ENCODE peak calls at places on chromosomes 12 and 14, in six cellular contexts. I, K, O, T, N and V are unnamed samples.

GRCh38 chr14:100468557-100468956 is 118.7 kb downstream of the BEGAIN start:
- DNase-seq in I (no peak), K (no peak), O (no peak), T (no peak), N (no peak), V (no peak)

GRCh38 chr12:5440973-5441372 is 9.1 kb downstream of the NTF3 start:
- DNase-seq in I (no peak), K (no peak), O (no peak), T (no peak), N (no peak), V (no peak)

GRCh38 chr12:52523825-52524224 is 3.6 kb upstream of the KRT5 start:
- DNase-seq in I (no peak), K (no peak), O (no peak), T (peak; percentile 22), N (no peak), V (no peak)

GRCh38 chr12:120846721-120847120 is 57.4 kb downstream of the SPPL3 start:
- DNase-seq in I (no peak), K (no peak), O (no peak), T (no peak), N (no peak), V (no peak)

GRCh38 chr14:57413849-57414248 is 23.5 kb downstream of the NAA30 start:
- DNase-seq in I (no peak), K (no peak), O (no peak), T (no peak), N (no peak), V (no peak)

GRCh38 chr12:93954160-93955112 is 193.9 kb upstream of the PLXNC1 start:
- DNase-seq in I (no peak), K (no peak), O (no peak), T (no peak), N (no peak), V (no peak)

GRCh38 chr12:39503445-39503844 is 60.5 kb upstream of the KIF21A start:
- DNase-seq in I (no peak), K (no peak), O (no peak), T (no peak), N (no peak), V (no peak)

GRCh38 chr12:91422811-91423210 is 240.2 kb upstream of the DCN start:
- DNase-seq in I (no peak), K (no peak), O (no peak), T (no peak), N (no peak), V (no peak)

GRCh38 chr14:58882577-58883018 is 244.8 kb downstream of the DACT1 start:
- DNase-seq in I (no peak), K (no peak), O (no peak), T (no peak), N (no peak), V (no peak)

GRCh38 chr14:67940894-67941455 is 121.4 kb downstream of the RAD51B start:
- DNase-seq in I (no peak), K (no peak), O (no peak), T (no peak), N (no peak), V (no peak)

GRCh38 chr12:53561590-53561953 is 54.3 kb upstream of the NPFF start:
- DNase-seq in I (no peak), K (peak; percentile 56), O (no peak), T (no peak), N (no peak), V (no peak)

GRCh38 chr12:53631721-53632120 is 5.5 kb upstream of the ATF7 start:
- DNase-seq in I (no peak), K (no peak), O (no peak), T (no peak), N (no peak), V (no peak)

GRCh38 chr14:24403294-24404013 is 4.7 kb downstream of the NYNRIN start:
- DNase-seq in I (no peak), K (no peak), O (no peak), T (no peak), N (no peak), V (no peak)

GRCh38 chr14:56117765-56118610 is at the start of gene PELI2:
- DNase-seq in I (peak; percentile 41), K (peak; percentile 6), O (peak; percentile 67), T (peak; percentile 80), N (no peak), V (peak; percentile 34)

GRCh38 chr12:91687052-91688017 is 458.3 kb downstream of the BTG1 start:
- DNase-seq in I (no peak), K (no peak), O (no peak), T (no peak), N (peak; percentile 19), V (no peak)

GRCh38 chr12:58443273-58443980 is 476.9 kb downstream of the LRIG3 start:
- DNase-seq in I (no peak), K (peak; percentile 28), O (no peak), T (peak; percentile 52), N (no peak), V (no peak)

GRCh38 chr12:49548481-49548821 is 9.6 kb downstream of the KCNH3 start:
- DNase-seq in I (no peak), K (no peak), O (no peak), T (no peak), N (no peak), V (no peak)

GRCh38 chr12:49550853-49551252 is 12.0 kb downstream of the KCNH3 start:
- DNase-seq in I (no peak), K (peak; percentile 67), O (no peak), T (no peak), N (no peak), V (no peak)

GRCh38 chr12:49547090-49547690 is 8.4 kb downstream of the KCNH3 start:
- DNase-seq in I (no peak), K (no peak), O (no peak), T (no peak), N (no peak), V (no peak)

GRCh38 chr12:49549735-49550710 is 11.2 kb downstream of the KCNH3 start:
- DNase-seq in I (no peak), K (no peak), O (no peak), T (no peak), N (no peak), V (no peak)

DNA sequence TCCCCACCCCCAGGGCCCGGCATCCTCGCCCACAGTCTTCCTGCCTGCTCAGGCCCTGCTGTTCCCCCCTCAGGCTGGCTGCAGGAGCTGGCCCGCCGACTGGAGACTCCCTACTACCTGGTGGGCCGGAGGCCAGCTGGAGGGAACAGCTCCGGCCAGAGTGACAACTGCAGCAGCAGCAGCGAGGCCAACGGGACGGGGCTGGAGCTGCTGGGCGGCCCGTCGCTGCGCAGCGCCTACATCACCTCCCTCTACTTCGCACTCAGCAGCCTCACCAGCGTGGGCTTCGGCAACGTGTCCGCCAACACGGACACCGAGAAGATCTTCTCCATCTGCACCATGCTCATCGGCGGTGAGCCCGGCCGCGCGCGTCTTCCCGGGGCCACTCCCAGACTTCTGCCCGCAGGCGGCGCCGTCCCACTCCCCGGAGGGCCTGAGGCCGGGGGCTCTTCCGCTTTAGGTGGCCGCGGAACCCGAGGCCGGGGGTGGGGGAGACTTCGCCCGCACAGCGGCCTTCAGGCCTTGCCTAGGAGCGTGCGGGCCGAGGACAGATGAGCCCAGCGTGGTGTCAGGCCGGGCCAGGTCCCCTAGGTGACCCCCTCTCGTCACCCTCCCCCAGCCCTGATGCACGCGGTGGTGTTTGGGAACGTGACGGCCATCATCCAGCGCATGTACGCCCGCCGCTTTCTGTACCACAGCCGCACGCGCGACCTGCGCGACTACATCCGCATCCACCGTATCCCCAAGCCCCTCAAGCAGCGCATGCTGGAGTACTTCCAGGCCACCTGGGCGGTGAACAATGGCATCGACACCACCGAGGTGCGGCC is 10.2 kb downstream of the KCNH3 start:
- DNase-seq in I (no peak), K (no peak), O (peak; percentile 73), T (peak; percentile 73), N (no peak), V (peak; percentile 52)
- TF ChIP-seq POLR2A in I (no peak), K (no peak), O (no peak), T (no peak), N (no peak), V (no peak)

DNA sequence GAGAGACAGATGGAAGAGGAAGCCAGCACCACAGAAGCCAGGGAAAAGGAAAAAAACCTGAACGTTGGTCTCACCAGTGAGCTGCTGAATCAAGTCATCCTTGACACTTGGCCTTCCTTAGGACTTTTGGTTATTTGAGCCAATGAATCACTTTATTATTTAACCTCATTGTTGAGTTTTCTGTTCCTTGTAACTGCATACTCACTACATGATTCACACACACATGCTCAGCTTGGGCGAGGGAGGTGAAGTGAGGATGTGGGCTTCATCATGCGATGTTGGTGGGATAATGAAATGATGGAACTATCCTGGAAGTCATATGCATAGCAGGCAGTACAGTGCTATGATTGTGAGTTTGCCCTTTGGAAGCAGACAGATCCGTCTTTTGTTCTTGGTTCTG is 40.6 kb upstream of the RPH3A start:
- DNase-seq in I (no peak), K (no peak), O (no peak), T (no peak), N (no peak), V (no peak)
- TF ChIP-seq POLR2AphosphoS5 in I (no peak), K (no peak), O (no peak), T (no peak), N (no peak), V (no peak)

GRCh38 chr12:50014342-50014741 is 11.0 kb downstream of the RACGAP1 start:
- DNase-seq in I (no peak), K (no peak), O (no peak), T (no peak), N (no peak), V (no peak)

GRCh38 chr12:50018968-50019367 is 6.3 kb downstream of the RACGAP1 start:
- DNase-seq in I (no peak), K (no peak), O (no peak), T (no peak), N (no peak), V (no peak)

GRCh38 chr12:50017047-50017446 is 8.2 kb downstream of the RACGAP1 start:
- DNase-seq in I (no peak), K (no peak), O (no peak), T (no peak), N (no peak), V (no peak)

GRCh38 chr12:50017653-50018052 is 7.6 kb downstream of the RACGAP1 start:
- DNase-seq in I (no peak), K (no peak), O (no peak), T (no peak), N (no peak), V (no peak)

GRCh38 chr12:50013361-50014147 is 11.7 kb downstream of the RACGAP1 start:
- DNase-seq in I (no peak), K (no peak), O (no peak), T (no peak), N (no peak), V (no peak)
- TF ChIP-seq TAF1 in I (no peak), K (no peak), O (no peak), T (no peak), N (no peak), V (no peak)

DNA sequence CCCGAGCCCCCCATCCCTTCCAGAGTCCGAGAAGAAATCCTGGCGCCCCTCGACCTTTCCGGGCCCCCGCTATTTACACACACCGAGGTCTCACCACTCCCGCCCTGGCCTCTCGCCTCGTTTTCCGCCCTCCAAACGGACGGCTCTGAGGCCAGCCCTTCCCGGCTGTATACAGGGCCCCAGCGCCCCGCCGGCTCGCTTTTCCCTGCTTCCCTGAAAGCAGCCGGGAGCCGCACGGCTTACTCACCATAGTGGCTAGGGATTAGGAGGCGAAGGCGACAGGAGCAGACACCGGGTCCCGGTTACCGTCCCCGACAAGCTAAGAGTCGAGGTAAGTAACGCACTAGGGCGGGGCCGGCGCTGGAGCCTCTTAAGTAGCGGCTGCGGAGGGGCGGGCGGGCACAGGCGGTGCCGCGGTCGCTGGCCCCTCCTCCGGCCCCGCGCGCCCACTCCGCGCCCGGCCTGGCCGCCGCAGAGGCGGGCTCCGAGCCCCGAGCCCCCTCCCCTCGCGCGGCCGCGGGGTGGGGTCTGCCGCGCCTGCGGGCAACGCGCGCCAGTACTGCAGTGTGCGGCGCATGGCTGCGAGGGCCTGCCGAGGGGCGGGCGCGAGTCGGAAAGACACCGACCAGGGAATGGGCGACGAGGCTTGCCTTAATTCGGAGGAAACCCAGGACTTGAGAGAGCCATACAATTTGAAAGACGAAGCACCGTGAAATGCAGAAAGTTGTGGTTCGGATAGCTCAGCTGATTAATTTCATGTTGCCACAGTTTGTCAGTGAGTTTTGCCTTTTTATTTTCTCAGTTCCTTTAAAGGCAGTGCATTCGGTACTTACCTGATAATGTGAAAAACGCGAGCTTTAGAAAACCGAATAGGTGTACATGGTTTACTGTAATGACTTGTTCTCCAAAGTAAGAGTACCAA is at the start of gene TUBA1B:
- DNase-seq in I (peak; percentile 78), K (peak; percentile 65), O (peak; percentile 95), T (peak; percentile 93), N (peak; percentile 48), V (peak; percentile 73)
- TF ChIP-seq POLR2A in I (peak; percentile 99), K (peak; percentile 97), O (peak; percentile 100), T (peak; percentile 94), N (peak; percentile 96), V (peak; percentile 98)